ENCODE peak calls at places on chromosomes 7 and 10, in six cellular contexts. One of them, this sample, is unnamed. For H3K4me1 and H3K27me3, the result is how much of the 10 kb centered on the place peaks cover.

GRCh38 chr7:22137466-22137865 is 191.8 kb upstream of the CDCA7L start:
- DNase-seq in mesendoderm: no peak
- DNase-seq in H9: no peak
- DNase-seq in neuronal stem cell: no peak
- DNase-seq in H1: no peak
- DNase-seq in IMR-90: peak
- DNase-seq in this sample: peak

GRCh38 chr10:43026039-43026973 is 50.6 kb upstream of the RET start:
- DNase-seq in H9: peak
- DNase-seq in mesendoderm: peak
- DNase-seq in neuronal stem cell: no peak
- DNase-seq in IMR-90: no peak
- DNase-seq in H1: peak
- DNase-seq in this sample: no peak

GRCh38 chr7:157493017-157493416 is 156.2 kb downstream of the DNAJB6 start:
- DNase-seq in H9: peak
- DNase-seq in IMR-90: no peak
- DNase-seq in H1: no peak
- DNase-seq in neuronal stem cell: no peak
- DNase-seq in mesendoderm: no peak
- DNase-seq in this sample: no peak

GRCh38 chr10:96512524-96512991 is 1.2 kb downstream of the TLL2 start:
- DNase-seq in H1: peak
- DNase-seq in H9: peak
- DNase-seq in IMR-90: peak
- DNase-seq in mesendoderm: peak
- DNase-seq in neuronal stem cell: no peak
- DNase-seq in this sample: peak

GRCh38 chr10:69786791-69787190 is 14.9 kb upstream of the COL13A1 start:
- DNase-seq in neuronal stem cell: no peak
- DNase-seq in H1: no peak
- DNase-seq in IMR-90: peak
- DNase-seq in mesendoderm: peak
- DNase-seq in H9: no peak
- DNase-seq in this sample: peak

GRCh38 chr10:56135806-56136205 is 225.3 kb downstream of the ZWINT start:
- DNase-seq in IMR-90: no peak
- DNase-seq in H1: no peak
- DNase-seq in H9: no peak
- DNase-seq in neuronal stem cell: no peak
- DNase-seq in mesendoderm: no peak
- DNase-seq in this sample: no peak

GRCh38 chr7:81721428-81721827 is 48.4 kb downstream of the HGF start:
- DNase-seq in H1: no peak
- DNase-seq in neuronal stem cell: no peak
- DNase-seq in IMR-90: no peak
- DNase-seq in H9: no peak
- DNase-seq in mesendoderm: no peak
- DNase-seq in this sample: no peak

GRCh38 chr10:103895458-103896186 is 22.4 kb downstream of the STN1 start:
- DNase-seq in H1: no peak
- DNase-seq in H9: no peak
- DNase-seq in neuronal stem cell: no peak
- DNase-seq in mesendoderm: no peak
- DNase-seq in IMR-90: peak
- DNase-seq in this sample: peak

GRCh38 chr7:155880721-155881120 is 68.5 kb upstream of the SHH start:
- DNase-seq in IMR-90: no peak
- DNase-seq in mesendoderm: no peak
- DNase-seq in H9: peak
- DNase-seq in neuronal stem cell: no peak
- DNase-seq in H1: no peak
- DNase-seq in this sample: no peak

GRCh38 chr7:25386311-25386744 is 158.0 kb upstream of the NPVF start:
- DNase-seq in mesendoderm: no peak
- DNase-seq in neuronal stem cell: no peak
- DNase-seq in H1: no peak
- DNase-seq in H9: no peak
- DNase-seq in IMR-90: no peak
- DNase-seq in this sample: no peak

GRCh38 chr10:87634311-87634710 is 25.4 kb upstream of the PAPSS2 start:
- DNase-seq in mesendoderm: no peak
- DNase-seq in IMR-90: peak
- DNase-seq in neuronal stem cell: no peak
- DNase-seq in H9: no peak
- DNase-seq in H1: no peak
- DNase-seq in this sample: peak

GRCh38 chr7:131110294-131111080 is 217.2 kb upstream of the MKLN1 start:
- DNase-seq in H1: peak
- DNase-seq in IMR-90: peak
- DNase-seq in H9: peak
- DNase-seq in neuronal stem cell: peak
- DNase-seq in mesendoderm: peak
- DNase-seq in this sample: peak

GRCh38 chr10:118827466-118828155 is 72.8 kb upstream of the CACUL1 start:
- DNase-seq in H9: no peak
- DNase-seq in IMR-90: no peak
- DNase-seq in mesendoderm: no peak
- DNase-seq in H1: peak
- DNase-seq in neuronal stem cell: no peak
- DNase-seq in this sample: no peak

GRCh38 chr7:107254398-107254985 is 85.7 kb downstream of the HBP1 start:
- DNase-seq in neuronal stem cell: no peak
- DNase-seq in mesendoderm: no peak
- DNase-seq in H9: no peak
- DNase-seq in IMR-90: no peak
- DNase-seq in H1: no peak
- DNase-seq in this sample: no peak

GRCh38 chr10:131926253-131926652 is 25.4 kb downstream of the PPP2R2D start:
- DNase-seq in H9: no peak
- DNase-seq in mesendoderm: no peak
- DNase-seq in IMR-90: no peak
- DNase-seq in H1: no peak
- DNase-seq in neuronal stem cell: no peak
- DNase-seq in this sample: no peak

GRCh38 chr7:30148951-30149459 is 14.2 kb downstream of the MTURN start:
- DNase-seq in H9: no peak
- DNase-seq in mesendoderm: no peak
- DNase-seq in neuronal stem cell: no peak
- DNase-seq in IMR-90: no peak
- DNase-seq in H1: no peak
- DNase-seq in this sample: no peak

GRCh38 chr10:87656431-87657072 is 3.1 kb upstream of the PAPSS2 start:
- DNase-seq in mesendoderm: peak
- DNase-seq in IMR-90: peak
- DNase-seq in H9: no peak
- DNase-seq in H1: no peak
- DNase-seq in neuronal stem cell: peak
- DNase-seq in this sample: peak

GRCh38 chr10:42594246-42594650 is 44.1 kb downstream of the ZNF33B start:
- DNase-seq in H9: no peak
- DNase-seq in mesendoderm: no peak
- DNase-seq in H1: no peak
- DNase-seq in IMR-90: peak
- DNase-seq in neuronal stem cell: no peak
- DNase-seq in this sample: peak

GRCh38 chr10:60369163-60369930 is 20.3 kb downstream of the ANK3 start:
- DNase-seq in H1: no peak
- DNase-seq in H9: no peak
- DNase-seq in IMR-90: no peak
- DNase-seq in neuronal stem cell: no peak
- DNase-seq in mesendoderm: no peak
- DNase-seq in this sample: no peak

GRCh38 chr7:78542981-78543380 is 744.4 kb downstream of the PHTF2 start:
- DNase-seq in IMR-90: no peak
- DNase-seq in H9: no peak
- DNase-seq in neuronal stem cell: no peak
- DNase-seq in mesendoderm: no peak
- DNase-seq in H1: no peak
- DNase-seq in this sample: no peak

GRCh38 chr7:50208335-50208982 is 96.1 kb upstream of the IKZF1 start:
- DNase-seq in H9: no peak
- DNase-seq in IMR-90: no peak
- DNase-seq in H1: no peak
- DNase-seq in neuronal stem cell: no peak
- DNase-seq in mesendoderm: no peak
- DNase-seq in this sample: no peak

GRCh38 chr7:101963693-101964092 is 146.3 kb downstream of the CUX1 start:
- DNase-seq in neuronal stem cell: no peak
- DNase-seq in IMR-90: no peak
- DNase-seq in H9: no peak
- DNase-seq in mesendoderm: no peak
- DNase-seq in H1: no peak
- DNase-seq in this sample: no peak

GRCh38 chr7:105285118-105285874 is 103.4 kb downstream of the SRPK2 start:
- DNase-seq in mesendoderm: peak
- DNase-seq in H9: no peak
- DNase-seq in neuronal stem cell: no peak
- DNase-seq in H1: no peak
- DNase-seq in IMR-90: no peak
- DNase-seq in this sample: no peak

GRCh38 chr10:82796510-82796909 is 921.5 kb downstream of the NRG3 start:
- DNase-seq in neuronal stem cell: no peak
- DNase-seq in mesendoderm: peak
- DNase-seq in IMR-90: no peak
- DNase-seq in H1: no peak
- DNase-seq in H9: no peak
- DNase-seq in this sample: peak

GRCh38 chr10:96397902-96398301 is 39.1 kb upstream of the OPALIN start:
- DNase-seq in neuronal stem cell: no peak
- DNase-seq in IMR-90: no peak
- DNase-seq in mesendoderm: no peak
- DNase-seq in H1: no peak
- DNase-seq in H9: no peak
- DNase-seq in this sample: no peak

GRCh38 chr10:114635797-114636550 is 22.1 kb downstream of the ABLIM1 start:
- DNase-seq in neuronal stem cell: no peak
- DNase-seq in H1: no peak
- DNase-seq in H9: no peak
- DNase-seq in mesendoderm: no peak
- DNase-seq in IMR-90: no peak
- DNase-seq in this sample: no peak
- H3K4me1 ChIP-seq in neuronal stem cell: under half
- H3K4me1 ChIP-seq in H1: under half
- H3K4me1 ChIP-seq in H9: under half
- H3K4me1 ChIP-seq in mesendoderm: under half
- H3K4me1 ChIP-seq in IMR-90: under half
- H3K4me1 ChIP-seq in this sample: under half

DNA sequence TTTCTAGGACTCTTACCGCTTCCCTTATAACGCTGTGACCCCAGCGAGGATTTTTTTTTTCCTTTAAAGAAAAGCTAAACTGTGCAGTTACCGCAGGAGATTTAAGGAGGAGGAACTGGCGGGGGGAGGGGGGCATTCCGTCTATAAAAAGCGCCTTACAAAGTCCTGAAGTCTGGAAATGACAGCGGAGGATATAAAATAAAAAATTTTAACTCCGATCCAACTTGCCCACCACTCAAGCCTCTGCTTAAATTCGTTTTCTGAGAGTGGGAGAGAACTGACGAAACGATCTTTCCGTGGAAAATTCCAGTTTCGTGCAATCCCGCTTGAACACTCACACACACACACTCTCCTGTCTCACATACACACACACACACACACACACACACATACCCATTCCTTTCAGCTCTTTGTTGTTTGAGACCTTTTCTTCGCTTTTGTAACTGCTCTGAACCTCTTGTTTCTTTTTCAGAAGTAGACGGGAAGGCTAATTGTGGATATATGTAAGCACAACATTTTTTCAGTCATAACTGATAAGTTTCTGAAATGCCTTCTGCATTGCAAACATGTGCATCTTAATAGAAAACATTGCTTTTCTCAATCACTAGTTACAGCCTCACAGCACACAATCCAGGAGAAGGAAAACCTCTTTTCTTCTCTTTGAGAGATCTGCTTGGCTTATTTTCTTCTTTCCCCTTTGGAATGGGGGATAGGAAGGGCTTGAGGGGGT is 748 bp downstream of the HPSE2 start:
- DNase-seq in H9: no peak
- DNase-seq in neuronal stem cell: peak
- DNase-seq in IMR-90: peak
- DNase-seq in H1: no peak
- DNase-seq in mesendoderm: peak
- DNase-seq in this sample: peak
- H3K27me3 ChIP-seq in H9: half or more
- H3K27me3 ChIP-seq in neuronal stem cell: half or more
- H3K27me3 ChIP-seq in IMR-90: half or more
- H3K27me3 ChIP-seq in H1: under half
- H3K27me3 ChIP-seq in mesendoderm: under half
- H3K27me3 ChIP-seq in this sample: half or more

DNA sequence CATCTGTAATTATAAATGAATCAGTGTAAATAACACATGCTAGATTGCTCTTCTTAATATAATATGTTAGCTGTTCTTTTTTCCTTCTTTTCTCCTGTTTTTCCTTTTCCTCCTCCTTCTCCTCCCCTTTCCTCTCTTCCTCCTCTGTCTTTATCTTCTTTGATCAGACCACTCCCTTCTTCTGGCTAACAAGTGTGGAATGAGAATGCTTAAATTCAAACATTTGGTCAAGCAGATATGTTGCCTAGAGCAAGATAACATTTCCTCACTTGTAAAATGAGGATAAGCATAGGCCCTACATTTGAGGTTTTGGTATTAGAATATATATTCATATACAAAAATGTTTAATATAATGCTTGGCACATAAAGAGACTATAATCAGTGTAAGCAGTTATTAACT is 299.1 kb downstream of the PCDH15 start:
- DNase-seq in neuronal stem cell: no peak
- DNase-seq in H9: no peak
- DNase-seq in IMR-90: no peak
- DNase-seq in H1: no peak
- DNase-seq in mesendoderm: peak
- DNase-seq in this sample: no peak
- H2BK15ac ChIP-seq in neuronal stem cell: no peak
- H2BK15ac ChIP-seq in H9: no peak
- H2BK15ac ChIP-seq in IMR-90: no peak
- H2BK15ac ChIP-seq in H1: no peak
- H2BK15ac ChIP-seq in mesendoderm: no peak
- H2BK15ac ChIP-seq in this sample: no peak

GRCh38 chr10:3096149-3096548 is 28.8 kb downstream of the PFKP start:
- DNase-seq in mesendoderm: no peak
- DNase-seq in IMR-90: no peak
- DNase-seq in H9: no peak
- DNase-seq in neuronal stem cell: no peak
- DNase-seq in H1: no peak
- DNase-seq in this sample: peak

GRCh38 chr10:3097160-3097559 is 29.8 kb downstream of the PFKP start:
- DNase-seq in mesendoderm: no peak
- DNase-seq in IMR-90: no peak
- DNase-seq in H1: no peak
- DNase-seq in neuronal stem cell: no peak
- DNase-seq in H9: no peak
- DNase-seq in this sample: no peak

GRCh38 chr10:3095373-3096139 is 28.2 kb downstream of the PFKP start:
- DNase-seq in H1: no peak
- DNase-seq in neuronal stem cell: no peak
- DNase-seq in IMR-90: peak
- DNase-seq in H9: no peak
- DNase-seq in mesendoderm: peak
- DNase-seq in this sample: peak

GRCh38 chr10:3093996-3094395 is 26.6 kb downstream of the PFKP start:
- DNase-seq in mesendoderm: no peak
- DNase-seq in IMR-90: no peak
- DNase-seq in neuronal stem cell: no peak
- DNase-seq in H1: no peak
- DNase-seq in H9: no peak
- DNase-seq in this sample: no peak

GRCh38 chr10:3094565-3095168 is 27.3 kb downstream of the PFKP start:
- DNase-seq in mesendoderm: peak
- DNase-seq in H1: no peak
- DNase-seq in neuronal stem cell: no peak
- DNase-seq in H9: no peak
- DNase-seq in IMR-90: peak
- DNase-seq in this sample: peak
- H3K4me1 ChIP-seq in mesendoderm: under half
- H3K4me1 ChIP-seq in H1: under half
- H3K4me1 ChIP-seq in neuronal stem cell: under half
- H3K4me1 ChIP-seq in H9: under half
- H3K4me1 ChIP-seq in IMR-90: half or more
- H3K4me1 ChIP-seq in this sample: half or more